ENCODE peak calls at places on chromosomes 13 and 19, in eight cellular contexts. U, T, Q, I, N, Z, E and D are unnamed samples.

GRCh38 chr13:38496956-38497355 is 147.3 kb downstream of the UFM1 start:
- DNase-seq in U (no peak), T (no peak), Q (no peak), I (no peak), N (no peak), Z (no peak), E (no peak), D (no peak)

GRCh38 chr19:44903602-44904425 is 1.8 kb upstream of the APOE start:
- DNase-seq in U (no peak), T (peak; percentile 78), Q (peak; percentile 62), I (peak; percentile 69), N (peak; percentile 65), Z (peak; percentile 82), E (peak; percentile 89), D (no peak)

GRCh38 chr19:29963576-29963975 is 21.5 kb downstream of the URI1 start:
- DNase-seq in U (no peak), T (no peak), Q (no peak), I (no peak), N (no peak), Z (no peak), E (no peak), D (no peak)

GRCh38 chr13:30881931-30882899 is 23.9 kb upstream of the MEDAG start:
- DNase-seq in U (no peak), T (no peak), Q (no peak), I (no peak), N (no peak), Z (no peak), E (no peak), D (no peak)

GRCh38 chr19:12994701-12995595 is at the start of gene NFIX:
- DNase-seq in U (peak; percentile 26), T (peak; percentile 65), Q (peak; percentile 42), I (peak; percentile 64), N (peak; percentile 74), Z (peak; percentile 65), E (peak; percentile 87), D (peak; percentile 77)

GRCh38 chr19:7636691-7637373 is at the start of gene STXBP2:
- DNase-seq in U (peak; percentile 72), T (peak; percentile 90), Q (peak; percentile 93), I (no peak), N (peak; percentile 93), Z (no peak), E (peak; percentile 92), D (peak; percentile 79)

GRCh38 chr19:45607071-45608029 is 5.3 kb upstream of the GPR4 start:
- DNase-seq in U (peak; percentile 34), T (peak; percentile 50), Q (no peak), I (peak; percentile 57), N (peak; percentile 82), Z (peak; percentile 83), E (peak; percentile 82), D (peak; percentile 80)

GRCh38 chr13:113112893-113113845 is 7.6 kb downstream of the F7 start:
- DNase-seq in U (no peak), T (no peak), Q (no peak), I (no peak), N (no peak), Z (no peak), E (no peak), D (no peak)

GRCh38 chr13:102838273-102838672 is 7.6 kb upstream of the ERCC5 start:
- DNase-seq in U (no peak), T (no peak), Q (no peak), I (no peak), N (no peak), Z (no peak), E (no peak), D (no peak)

GRCh38 chr13:112968910-112969691 is at the start of gene MCF2L:
- DNase-seq in U (peak; percentile 87), T (peak; percentile 52), Q (peak; percentile 59), I (peak; percentile 8), N (peak; percentile 66), Z (no peak), E (no peak), D (no peak)

GRCh38 chr19:34474233-34474989 is 7.1 kb upstream of the WTIP start:
- DNase-seq in U (peak; percentile 25), T (no peak), Q (no peak), I (no peak), N (no peak), Z (no peak), E (no peak), D (no peak)

GRCh38 chr19:5948697-5949564 is 29.0 kb downstream of the RANBP3 start:
- DNase-seq in U (no peak), T (no peak), Q (no peak), I (peak; percentile 45), N (no peak), Z (peak; percentile 42), E (no peak), D (no peak)

GRCh38 chr13:107203146-107203847 is 635.4 kb upstream of the ARGLU1 start:
- DNase-seq in U (peak; percentile 13), T (no peak), Q (no peak), I (no peak), N (no peak), Z (peak; percentile 39), E (no peak), D (no peak)

GRCh38 chr13:47832458-47832972 is 168.6 kb downstream of the SUCLA2 start:
- DNase-seq in U (no peak), T (no peak), Q (no peak), I (no peak), N (no peak), Z (no peak), E (no peak), D (no peak)

GRCh38 chr13:31043891-31044657 is 111.6 kb downstream of the TEX26 start:
- DNase-seq in U (peak; percentile 81), T (peak; percentile 85), Q (peak; percentile 76), I (peak; percentile 84), N (peak; percentile 75), Z (peak; percentile 82), E (peak; percentile 88), D (peak; percentile 68)

GRCh38 chr19:12365094-12365371 is 450 bp downstream of the ZNF442 start:
- DNase-seq in U (no peak), T (no peak), Q (no peak), I (peak; percentile 18), N (peak; percentile 38), Z (peak; percentile 46), E (no peak), D (no peak)